ENCODE peak calls at places on chromosome 15, in six cellular contexts. K, D, G, A, F and J are unnamed samples. For H3K27me3, the result is how much of the 10 kb centered on the place peaks cover.

GRCh38 chr15:78012643-78013077 is 64.9 kb downstream of the TBC1D2B start:
- DNase-seq in G (no peak), F (no peak), A (no peak), K (no peak), D (peak), J (no peak)

GRCh38 chr15:90154861-90155626 is 46.1 kb upstream of the SEMA4B start:
- DNase-seq in G (no peak), A (no peak), K (no peak), D (peak), F (no peak), J (peak)

GRCh38 chr15:51312754-51313390 is 25.5 kb downstream of the CYP19A1 start:
- DNase-seq in A (no peak), F (no peak), G (no peak), K (no peak), D (no peak), J (no peak)

GRCh38 chr15:69777356-69777755 is 320.4 kb downstream of the TLE3 start:
- DNase-seq in D (no peak), K (no peak), G (no peak), A (no peak), F (no peak), J (no peak)

GRCh38 chr15:84818221-84819131 is 1.3 kb downstream of the ALPK3 start:
- DNase-seq in G (no peak), F (no peak), K (peak), A (peak), D (peak), J (no peak)

GRCh38 chr15:78841891-78842290 is 30.6 kb upstream of the ADAMTS7 start:
- DNase-seq in A (no peak), K (no peak), G (no peak), D (no peak), F (no peak), J (no peak)

GRCh38 chr15:90376789-90377188 is 11.3 kb upstream of the IQGAP1 start:
- DNase-seq in D (no peak), F (peak), K (no peak), A (peak), G (no peak), J (no peak)

GRCh38 chr15:98858610-98859023 is 149.0 kb downstream of the PGPEP1L start:
- DNase-seq in D (no peak), K (no peak), A (no peak), G (no peak), F (no peak), J (no peak)

GRCh38 chr15:48645558-48646330 is at the start of gene FBN1:
- DNase-seq in F (no peak), G (peak), D (peak), K (peak), A (peak), J (peak)

GRCh38 chr15:26838742-26839460 is 28.0 kb upstream of the GABRA5 start:
- DNase-seq in A (no peak), F (no peak), K (peak), D (peak), G (no peak), J (no peak)

GRCh38 chr15:68784206-68784605 is 36.5 kb downstream of the ANP32A start:
- DNase-seq in F (no peak), K (peak), A (no peak), G (no peak), D (no peak), J (no peak)

GRCh38 chr15:32803631-32804030 is 85.8 kb downstream of the GREM1 start:
- DNase-seq in G (no peak), K (no peak), D (no peak), A (no peak), F (no peak), J (no peak)

GRCh38 chr15:78570710-78571109 is 5.4 kb downstream of the CHRNA5 start:
- DNase-seq in K (no peak), D (no peak), F (no peak), A (no peak), G (no peak), J (no peak)

DNA sequence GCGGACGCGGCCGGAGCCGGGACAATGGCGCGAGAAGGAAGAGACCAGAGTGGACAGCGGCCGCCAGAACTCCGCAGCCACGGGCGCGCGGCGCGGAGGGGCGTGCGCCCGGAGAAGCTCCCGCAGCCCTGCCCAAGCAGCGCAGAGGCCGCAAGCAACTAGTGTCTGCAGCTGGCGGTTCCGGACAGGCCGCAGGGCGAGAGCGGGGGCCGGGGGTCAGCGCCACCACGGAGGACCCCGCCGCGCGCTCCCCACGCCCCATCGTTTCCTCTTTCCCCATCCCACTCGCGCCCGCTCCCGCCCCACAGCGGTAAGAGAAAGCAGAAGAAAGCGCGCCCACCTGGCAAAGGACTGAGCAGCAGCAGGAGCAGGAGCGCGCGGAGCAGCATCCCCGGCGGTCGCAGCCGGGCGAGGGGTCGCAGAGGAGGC is 440 bp downstream of the PRTG start:
- DNase-seq in G (no peak), K (no peak), F (no peak), D (peak), A (peak), J (no peak)
- H3K27me3 ChIP-seq in G (under half), K (half or more), F (under half), D (under half), A (under half), J (under half)

DNA sequence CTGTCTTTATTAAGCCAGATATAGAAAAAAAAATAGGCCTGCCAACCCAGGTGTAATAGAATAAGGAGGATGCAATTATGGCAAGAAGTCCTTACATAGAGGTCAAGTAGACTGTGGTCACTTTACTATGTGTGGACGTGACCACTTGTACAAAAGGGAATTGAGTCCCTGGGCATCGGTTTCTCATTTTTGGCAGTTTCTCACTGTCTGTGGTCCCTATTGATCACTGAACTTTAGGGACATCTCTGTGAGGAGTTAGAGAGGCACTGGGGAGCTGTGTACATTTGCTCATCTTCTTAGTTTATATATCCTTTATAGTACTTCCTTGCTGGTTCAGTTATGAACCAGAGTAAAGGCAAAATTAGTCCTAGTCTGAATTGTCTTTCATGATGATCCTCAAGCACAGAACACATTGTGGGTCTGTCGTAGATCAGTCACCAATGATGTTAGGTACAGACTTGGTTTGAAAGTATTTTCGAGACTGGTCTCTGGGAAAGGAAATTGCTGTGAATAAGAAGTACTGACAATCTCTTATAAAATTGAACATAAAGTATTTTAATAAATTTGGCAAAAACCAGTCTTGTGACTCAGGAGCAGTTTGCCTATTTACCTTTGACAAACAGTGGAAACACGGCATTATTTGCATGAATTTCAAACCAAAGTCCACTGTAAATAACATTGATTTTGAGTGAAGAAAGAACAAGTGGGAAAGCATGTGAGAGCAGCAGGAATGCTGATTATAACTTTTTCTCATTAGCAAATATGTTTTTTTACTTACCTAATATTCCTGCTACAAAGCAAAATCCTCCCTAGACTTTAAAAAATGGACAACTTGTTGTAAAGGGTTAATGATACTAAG is 218.9 kb upstream of the DPH6 start:
- DNase-seq in G (no peak), A (no peak), D (no peak), K (no peak), F (no peak), J (no peak)
- H3K27me3 ChIP-seq in G (under half), A (under half), D (under half), K (under half), F (under half), J (under half)

DNA sequence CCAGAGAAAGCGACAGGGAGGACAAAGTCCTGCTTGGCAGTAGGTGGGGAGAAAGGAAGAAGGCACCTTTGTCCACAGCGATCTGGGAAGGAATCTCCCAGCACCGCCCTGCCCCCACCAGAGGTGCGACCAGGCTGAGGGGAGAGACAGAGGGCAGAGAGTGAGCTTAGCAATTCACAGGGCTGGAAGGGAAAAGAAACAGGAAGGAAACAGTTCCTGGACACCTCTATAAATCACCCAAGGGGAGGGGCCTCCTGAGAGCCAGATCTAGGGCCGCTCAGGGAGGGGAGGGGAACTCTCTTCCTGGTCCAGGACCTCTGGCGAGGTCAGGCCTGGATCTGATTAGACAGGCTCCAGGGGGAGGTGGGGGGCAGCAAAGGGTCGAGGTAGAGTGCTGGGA is 35.4 kb downstream of the RNU5B-1 start:
- DNase-seq in K (peak), D (peak), G (no peak), A (no peak), F (no peak), J (no peak)
- H3K27me3 ChIP-seq in K (under half), D (under half), G (under half), A (under half), F (under half), J (under half)

DNA sequence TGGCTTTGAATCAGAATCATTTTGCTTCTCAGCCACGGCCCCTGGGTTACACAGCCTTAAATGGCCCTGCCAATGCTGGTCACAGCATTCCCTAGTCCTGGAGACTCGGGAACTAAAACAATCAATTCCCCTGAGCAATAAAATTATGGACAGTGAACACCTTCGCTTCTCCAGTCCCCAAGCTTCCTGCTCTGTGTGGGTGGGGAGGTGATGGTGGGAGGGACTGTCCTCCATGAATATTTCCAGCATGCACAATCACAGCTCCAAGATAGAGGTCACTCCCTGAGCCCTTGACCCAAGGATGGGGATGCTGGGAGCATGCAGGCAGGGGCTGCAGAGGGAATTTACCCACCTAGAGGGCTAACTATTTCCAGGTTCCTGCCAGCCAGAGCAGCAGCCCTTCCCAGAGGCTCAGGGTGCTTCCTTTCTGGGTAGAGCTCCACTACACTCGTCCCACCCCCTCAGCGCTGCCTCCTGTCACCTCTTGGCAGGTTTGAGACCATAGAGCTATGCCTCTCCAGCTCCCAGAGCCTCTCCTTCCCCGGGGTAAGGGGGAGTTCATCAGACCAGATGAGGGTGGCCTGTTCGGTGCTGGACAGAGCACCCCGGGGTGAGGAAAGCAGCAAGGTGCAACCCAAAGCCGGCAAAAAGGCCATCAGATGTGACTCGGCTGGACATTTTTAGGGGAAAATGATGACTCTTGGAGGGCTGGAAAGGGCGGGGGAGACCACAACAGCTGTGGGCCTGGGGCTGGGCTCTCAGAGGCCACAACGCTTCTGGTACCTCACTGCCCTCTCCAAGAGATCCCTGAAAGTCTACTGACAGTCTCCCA is 14.5 kb upstream of the CCDC33 start:
- DNase-seq in F (no peak), A (no peak), K (no peak), G (no peak), D (no peak), J (no peak)
- H3K27me3 ChIP-seq in F (under half), A (under half), K (under half), G (under half), D (under half), J (half or more)

GRCh38 chr15:100338971-100339444 is 2.8 kb downstream of the ADAMTS17 start:
- DNase-seq in F (peak), K (peak), G (no peak), A (peak), D (peak), J (no peak)
- H3K27me3 ChIP-seq in F (under half), K (under half), G (under half), A (under half), D (under half), J (under half)

GRCh38 chr15:74830868-74831267 is 4.4 kb downstream of the CPLX3 start:
- DNase-seq in D (no peak), F (no peak), A (peak), K (no peak), G (no peak), J (no peak)

GRCh38 chr15:74827632-74828031 is 1.2 kb downstream of the CPLX3 start:
- DNase-seq in A (no peak), G (no peak), K (no peak), F (no peak), D (no peak), J (no peak)

GRCh38 chr15:74829991-74830390 is 3.6 kb downstream of the CPLX3 start:
- DNase-seq in G (no peak), A (no peak), K (no peak), F (no peak), D (no peak), J (no peak)

GRCh38 chr15:74828835-74829234 is 2.4 kb downstream of the CPLX3 start:
- DNase-seq in G (no peak), A (no peak), D (no peak), K (no peak), F (no peak), J (no peak)

DNA sequence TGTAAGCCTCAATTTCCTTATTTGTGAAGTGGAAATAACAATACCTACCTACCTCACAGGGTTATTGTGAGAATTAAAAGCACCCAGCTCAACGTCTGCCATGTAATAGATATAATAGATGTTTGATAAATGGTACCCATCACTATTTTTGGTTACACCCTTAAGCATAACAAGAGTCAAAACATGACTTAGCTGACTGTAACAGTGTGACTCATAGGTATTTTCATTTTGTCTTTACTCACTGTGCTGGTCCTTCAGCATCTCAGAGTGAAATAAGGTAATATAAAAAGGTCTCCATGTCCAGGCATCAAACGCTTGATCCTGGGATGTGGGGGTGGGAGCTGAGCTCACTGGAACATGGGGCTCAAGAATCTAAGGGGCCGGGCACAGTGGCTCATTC is 3.1 kb downstream of the CPLX3 start:
- DNase-seq in K (no peak), G (no peak), F (no peak), D (no peak), A (no peak), J (no peak)
- H3K27me3 ChIP-seq in K (under half), G (under half), F (under half), D (under half), A (under half), J (under half)

DNA sequence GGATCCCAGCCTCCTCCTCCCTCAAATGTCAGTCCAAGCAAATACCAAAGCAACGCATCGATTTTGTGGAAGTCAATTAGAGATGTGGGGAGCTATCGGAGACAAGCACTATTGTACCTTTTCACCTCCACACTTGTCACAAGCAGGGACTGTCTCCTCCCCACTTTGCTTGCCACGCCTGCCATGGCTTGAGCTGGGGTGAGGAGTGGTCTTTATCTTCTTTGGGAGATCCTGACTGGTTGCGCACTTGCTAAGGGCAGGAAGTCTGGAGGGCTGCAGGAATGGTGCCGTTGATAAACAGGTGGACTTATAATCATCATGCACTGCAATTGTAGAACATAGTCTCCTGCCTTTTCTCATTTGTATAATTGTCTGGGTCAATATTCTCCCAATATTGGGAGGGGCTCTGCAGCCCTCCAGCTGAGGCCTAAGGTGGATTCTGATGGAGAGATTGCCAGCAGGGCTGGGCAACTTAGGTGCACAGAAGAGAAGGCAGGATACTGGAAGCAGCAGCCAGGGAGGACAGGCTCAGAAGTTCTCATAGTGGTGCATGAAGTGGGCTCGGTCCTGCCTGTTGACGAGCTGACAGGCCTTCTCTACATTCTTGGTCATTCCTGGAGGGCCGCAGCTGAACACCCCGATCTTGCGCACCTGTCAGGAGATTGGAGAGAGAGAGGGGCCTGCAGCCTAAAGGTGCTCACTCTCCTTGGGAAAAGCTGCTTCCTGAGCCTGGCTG is 20.2 kb downstream of the DUOX2 start:
- DNase-seq in K (no peak), G (no peak), D (no peak), F (no peak), A (no peak), J (no peak)
- H3K27me3 ChIP-seq in K (half or more), G (under half), D (under half), F (under half), A (under half), J (under half)